ENCODE peak calls at places on chromosome 2, in six cellular contexts. F is hippocampal formation; W is AG09319; G is activated CD4-positive, alpha-beta T cell treated with anti-CD3 and anti-CD28 coated beads, Interleukin-2, amount 50 U/mL, for 48 hours; I is NCI-H69; T is activated CD8-positive, alpha-beta memory T cell treated with anti-CD3 and anti-CD28 coated beads for 48 hours. Z is an unnamed sample.

GRCh38 chr2:37786854-37787253 is 115.4 kb upstream of the CDC42EP3 start:
- DNase-seq in T (no peak), F (no peak), G (no peak), I (peak), W (no peak), Z (no peak)

GRCh38 chr2:204108874-204109295 is 172.3 kb downstream of the ICOS start:
- DNase-seq in T (no peak), G (peak), W (no peak), I (no peak), F (no peak), Z (no peak)

GRCh38 chr2:150778828-150779227 is 291.4 kb upstream of the RND3 start:
- DNase-seq in T (no peak), I (no peak), F (no peak), W (no peak), G (no peak), Z (peak)

GRCh38 chr2:207133862-207134519 is 31.8 kb downstream of the KLF7 start:
- DNase-seq in G (no peak), T (no peak), F (no peak), W (no peak), I (peak), Z (peak)

GRCh38 chr2:46815121-46815802 is 100.3 kb downstream of the MCFD2 start:
- DNase-seq in W (no peak), I (no peak), G (no peak), F (no peak), T (no peak), Z (no peak)

GRCh38 chr2:9074930-9075329 is 71.4 kb upstream of the MBOAT2 start:
- DNase-seq in T (no peak), W (no peak), F (no peak), G (no peak), I (peak), Z (no peak)

GRCh38 chr2:143284087-143284675 is 155.0 kb downstream of the ARHGAP15 start:
- DNase-seq in F (no peak), T (no peak), I (peak), W (peak), G (no peak), Z (no peak)

GRCh38 chr2:236015171-236015570 is 153.0 kb downstream of the GBX2 start:
- DNase-seq in I (no peak), G (no peak), F (no peak), T (no peak), W (no peak), Z (no peak)

GRCh38 chr2:95010126-95010525 is 15.4 kb upstream of the MAL start:
- DNase-seq in W (no peak), I (no peak), F (no peak), G (no peak), T (no peak), Z (no peak)

GRCh38 chr2:226447338-226447885 is 352.2 kb downstream of the IRS1 start:
- DNase-seq in T (no peak), F (no peak), W (no peak), I (no peak), G (no peak), Z (no peak)

GRCh38 chr2:105038383-105039061 is 653 bp downstream of the MRPS9 start:
- DNase-seq in W (no peak), G (no peak), F (no peak), I (peak), T (no peak), Z (no peak)

GRCh38 chr2:103009861-103010260 is 248.0 kb downstream of the TMEM182 start:
- DNase-seq in W (no peak), T (no peak), F (no peak), G (no peak), I (no peak), Z (no peak)

GRCh38 chr2:143545059-143545458 is 415.8 kb downstream of the ARHGAP15 start:
- DNase-seq in G (no peak), W (no peak), I (no peak), F (no peak), T (no peak), Z (no peak)

GRCh38 chr2:43303889-43304288 is 77.5 kb upstream of the ZFP36L2 start:
- DNase-seq in I (peak), G (no peak), T (no peak), F (no peak), W (no peak), Z (no peak)

Z was measured in pulmonary artery endothelial cell.